ENCODE peak calls at places on chromosomes 12 and 14, in four cellular contexts. Q is RWPE2, N is astrocyte, E is GM12865. X is an unnamed sample.

GRCh38 chr12:115362319-115362976 is 678.5 kb upstream of the TBX3 start:
- DNase-seq in E (no peak), Q (no peak), N (no peak), X (no peak)

GRCh38 chr12:104710940-104711725 is 247.0 kb downstream of the SLC41A2 start:
- DNase-seq in E (no peak), N (peak; percentile 48), Q (no peak), X (peak; percentile 74)

GRCh38 chr14:95519699-95520098 is 3.2 kb upstream of the SYNE3 start:
- DNase-seq in Q (peak; percentile 87), N (peak; percentile 78), E (peak; percentile 87), X (peak; percentile 79)

GRCh38 chr12:56718636-56719035 is 6.5 kb downstream of the NACA start:
- DNase-seq in E (no peak), N (no peak), Q (no peak), X (no peak)

GRCh38 chr14:69581316-69581935 is 6.8 kb upstream of the CCDC177 start:
- DNase-seq in N (no peak), Q (no peak), E (no peak), X (no peak)

GRCh38 chr14:85248881-85249635 is 280.9 kb upstream of the FLRT2 start:
- DNase-seq in Q (no peak), E (no peak), N (no peak), X (peak; percentile 43)

GRCh38 chr12:6426882-6427671 is 17.7 kb upstream of the CD27 start:
- DNase-seq in E (peak; percentile 97), Q (peak; percentile 25), N (no peak), X (no peak)

GRCh38 chr14:32254952-32255679 is 52.0 kb upstream of the RNU6-8 start:
- DNase-seq in N (peak; percentile 43), Q (no peak), E (peak; percentile 72), X (peak; percentile 87)

GRCh38 chr12:48123169-48123568 is 4.0 kb downstream of the PFKM start:
- DNase-seq in Q (no peak), N (no peak), E (no peak), X (no peak)

GRCh38 chr12:29234965-29235364 is 85.9 kb downstream of the FAR2 start:
- DNase-seq in N (peak; percentile 79), Q (no peak), E (no peak), X (peak; percentile 50)

GRCh38 chr12:123856681-123857080 is 94.6 kb downstream of the DNAH10 start:
- DNase-seq in Q (no peak), E (no peak), N (no peak), X (no peak)

GRCh38 chr12:71431991-71432390 is 7.6 kb upstream of the LGR5 start:
- DNase-seq in N (no peak), Q (no peak), E (peak; percentile 14), X (no peak)

GRCh38 chr12:26037615-26038180 is 79.2 kb downstream of the RASSF8 start:
- DNase-seq in E (no peak), Q (no peak), N (no peak), X (no peak)

GRCh38 chr12:117334855-117335587 is 26.4 kb downstream of the NOS1 start:
- DNase-seq in N (no peak), Q (no peak), E (no peak), X (no peak)

GRCh38 chr12:89556976-89557375 is 31.1 kb upstream of the POC1B start:
- DNase-seq in E (no peak), Q (no peak), N (peak; percentile 15), X (no peak)

GRCh38 chr14:91947196-91948184 is at the start of gene FBLN5:
- DNase-seq in N (peak; percentile 86), E (no peak), Q (no peak), X (peak; percentile 88)

GRCh38 chr14:57549165-57549564 is 55.5 kb upstream of the CCDC198 start:
- DNase-seq in E (no peak), N (no peak), Q (no peak), X (no peak)

GRCh38 chr12:29752121-29752520 is 31.6 kb downstream of the TMTC1 start:
- DNase-seq in N (peak; percentile 35), E (no peak), Q (no peak), X (no peak)

GRCh38 chr14:88983755-88984154 is 159.3 kb downstream of the TTC8 start:
- DNase-seq in N (peak; percentile 97), E (no peak), Q (peak; percentile 87), X (peak; percentile 94)

GRCh38 chr12:110311903-110312302 is 30.9 kb downstream of the ATP2A2 start:
- DNase-seq in N (no peak), Q (no peak), E (no peak), X (no peak)

GRCh38 chr12:25377475-25378179 is 126.9 kb upstream of the KRAS start:
- DNase-seq in E (peak; percentile 25), Q (no peak), N (peak; percentile 63), X (peak; percentile 73)

GRCh38 chr14:32932921-32933622 is 5.6 kb upstream of the NPAS3 start:
- DNase-seq in E (no peak), Q (no peak), N (no peak), X (no peak)

GRCh38 chr12:88628856-88629509 is 48.7 kb upstream of the KITLG start:
- DNase-seq in E (no peak), Q (no peak), N (no peak), X (no peak)

GRCh38 chr12:46843811-46844210 is 18.0 kb upstream of the SLC38A4 start:
- DNase-seq in E (no peak), N (no peak), Q (no peak), X (peak; percentile 34)

GRCh38 chr12:49296836-49297694 is 2.1 kb downstream of the PRPH start:
- DNase-seq in N (no peak), Q (peak; percentile 76), E (peak; percentile 63), X (no peak)

DNA sequence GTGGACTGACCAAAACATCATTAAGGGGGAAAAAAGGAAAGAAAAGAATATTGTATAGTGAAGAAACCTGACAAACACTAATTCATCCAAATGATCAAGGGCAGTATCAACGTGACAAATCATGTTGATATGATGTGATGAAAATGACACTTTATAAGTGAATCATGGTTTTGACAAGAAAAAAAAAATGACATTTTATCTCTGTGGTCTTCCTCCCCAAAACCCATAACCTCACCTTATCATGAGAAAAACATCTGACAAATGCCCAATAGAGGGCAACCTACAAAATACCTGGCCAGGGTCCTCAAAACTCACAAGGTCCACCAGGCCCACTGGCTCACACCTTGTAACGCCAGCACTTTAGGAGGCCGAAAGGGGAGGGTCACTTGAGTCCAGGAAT is 13.8 kb downstream of the TMED10 start:
- DNase-seq in Q (no peak), E (no peak), N (no peak), X (no peak)
- TF ChIP-seq CTCF in Q (peak; percentile 37), E (no peak), N (no peak), X (peak; percentile 13)

GRCh38 chr14:100540926-100541620 is 46.1 kb downstream of the BEGAIN start:
- DNase-seq in N (no peak), Q (peak; percentile 63), E (no peak), X (no peak)

GRCh38 chr14:100543471-100544455 is 43.5 kb downstream of the BEGAIN start:
- DNase-seq in Q (no peak), N (no peak), E (no peak), X (no peak)

GRCh38 chr14:100540141-100540925 is 46.9 kb downstream of the BEGAIN start:
- DNase-seq in N (no peak), E (no peak), Q (peak; percentile 58), X (no peak)

GRCh38 chr14:100542619-100543205 is 44.5 kb downstream of the BEGAIN start:
- DNase-seq in N (no peak), Q (peak; percentile 52), E (no peak), X (no peak)

GRCh38 chr14:100541621-100542560 is 45.3 kb downstream of the BEGAIN start:
- DNase-seq in Q (peak; percentile 73), N (no peak), E (no peak), X (no peak)
- H3K4me3 ChIP-seq in Q (no peak overlapping the region), N (no peak overlapping the region), E (no peak overlapping the region), X (no peak overlapping the region)

DNA sequence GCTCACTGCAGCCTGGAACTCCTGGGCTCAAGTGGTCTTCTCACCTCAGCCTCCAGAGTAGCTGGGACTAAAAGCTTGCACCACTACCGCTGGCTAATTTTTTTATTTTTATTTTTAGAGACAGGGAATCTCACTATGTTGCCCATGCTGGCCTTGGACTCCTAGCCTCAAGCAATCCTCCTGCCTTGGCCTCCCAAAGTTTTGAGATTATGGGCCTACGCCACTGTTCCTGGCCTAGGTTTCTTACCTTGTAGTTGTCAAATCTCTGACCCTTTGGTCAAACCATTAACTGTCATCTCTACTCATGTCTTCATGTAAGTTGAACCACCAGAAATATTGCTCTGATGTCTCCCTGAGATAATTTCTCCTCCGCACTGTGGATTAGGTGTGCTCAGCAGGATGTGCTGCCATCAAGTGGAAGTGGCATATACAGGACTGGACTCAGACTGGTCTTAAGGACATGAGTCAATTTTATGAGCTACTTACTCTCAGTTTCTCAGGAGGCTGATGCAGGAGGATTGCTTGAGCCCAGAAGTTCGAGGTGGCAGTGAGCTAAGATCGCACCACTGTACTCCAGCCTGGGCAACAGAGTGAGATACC is 28.5 kb downstream of the ACTR6 start:
- DNase-seq in Q (no peak), N (no peak), E (peak; percentile 36), X (peak; percentile 30)
- TF ChIP-seq CTCF in Q (peak; percentile 47), N (no peak), E (no peak), X (peak; percentile 31)

GRCh38 chr12:12992418-12993175 is 7.5 kb downstream of the HEBP1 start:
- DNase-seq in Q (no peak), E (no peak), N (peak; percentile 85), X (peak; percentile 98)

GRCh38 chr12:12995088-12995487 is 5.0 kb downstream of the HEBP1 start:
- DNase-seq in Q (no peak), E (no peak), N (no peak), X (no peak)

GRCh38 chr12:12990700-12991468 is 9.2 kb downstream of the HEBP1 start:
- DNase-seq in E (no peak), N (peak; percentile 24), Q (no peak), X (peak; percentile 44)

GRCh38 chr12:12996235-12996634 is 3.8 kb downstream of the HEBP1 start:
- DNase-seq in Q (no peak), N (no peak), E (no peak), X (no peak)

DNA sequence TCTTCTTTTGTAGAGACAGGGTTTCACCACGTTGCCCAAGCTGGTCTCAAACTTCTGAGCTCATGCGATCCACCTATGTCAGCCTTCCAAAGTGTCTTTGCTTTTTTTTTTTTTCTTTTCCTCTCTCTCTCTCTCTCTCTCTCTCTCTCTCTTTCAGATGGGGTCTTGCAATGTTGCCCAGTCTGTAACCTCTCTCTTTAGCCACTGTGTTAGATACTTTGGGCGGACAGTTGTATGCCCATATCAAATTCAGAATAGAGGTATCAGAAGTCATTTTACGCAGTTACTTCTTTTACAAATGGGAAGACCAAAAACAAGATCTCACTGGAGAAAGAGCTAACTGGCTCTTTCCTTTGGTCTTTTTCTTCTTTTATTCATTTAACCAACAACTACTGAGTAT is 6.7 kb downstream of the HEBP1 start:
- DNase-seq in E (no peak), Q (no peak), N (no peak), X (no peak)
- H3K4me3 ChIP-seq in E (no peak overlapping the region), Q (no peak overlapping the region), N (no peak overlapping the region), X (peak overlapping the region; percentile 37)

DNA sequence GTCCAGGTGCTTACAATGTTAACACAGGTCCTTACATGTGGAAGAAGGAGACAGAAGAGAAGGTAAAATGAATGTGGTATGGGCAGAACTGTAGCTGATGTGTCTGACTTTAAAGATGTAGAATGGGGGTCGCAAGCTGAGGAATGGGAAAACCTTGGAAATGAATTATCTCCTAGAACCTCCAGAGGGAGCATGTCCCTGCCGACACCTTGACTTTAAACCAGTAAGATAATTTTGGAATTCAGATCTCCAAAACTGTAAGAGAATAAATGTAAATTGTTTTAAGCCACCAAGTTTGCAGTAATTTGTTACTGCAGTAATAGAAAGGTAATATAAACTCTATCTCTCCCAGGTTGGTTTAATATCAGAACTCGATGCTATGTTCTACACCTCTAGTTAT is 80.1 kb upstream of the ALG10 start:
- DNase-seq in N (no peak), Q (no peak), E (no peak), X (no peak)
- TF ChIP-seq CTCF in N (no peak), Q (peak; percentile 32), E (no peak), X (no peak)

X was measured in choroid plexus epithelial cell.